ENCODE peak calls at places on chromosomes 11 and 22, in nine cellular contexts. Z is glutamatergic neuron, C is Calu3, X is IMR-90, S is cardiac muscle cell, T is ovary, H is BE2C, W is endothelial cell, I is adrenal gland. O is an unnamed sample.

GRCh38 chr11:13261600-13262061 is 16.0 kb upstream of the BMAL1 start:
- DNase-seq in X (peak; percentile 87), Z (no peak), I (peak; percentile 24), C (peak; percentile 31), W (no peak), T (no peak), H (no peak), S (no peak), O (no peak)

GRCh38 chr11:119615003-119615878 is 113.8 kb downstream of the NECTIN1 start:
- DNase-seq in S (no peak), T (no peak), W (no peak), Z (no peak), I (peak; percentile 24), X (peak; percentile 90), H (no peak), C (peak; percentile 45), O (no peak)

GRCh38 chr11:70115778-70116177 is 37.7 kb downstream of the ANO1 start:
- DNase-seq in W (no peak), H (no peak), I (no peak), C (no peak), Z (no peak), T (no peak), X (no peak), S (no peak), O (no peak)

GRCh38 chr22:50656122-50657070 is 16.2 kb upstream of the SHANK3 start:
- DNase-seq in C (no peak), Z (no peak), T (no peak), W (no peak), I (peak; percentile 66), H (no peak), X (peak; percentile 61), S (no peak), O (no peak)

GRCh38 chr11:414333-414857 is 404 bp downstream of the SIGIRR start:
- DNase-seq in C (no peak), S (no peak), W (no peak), Z (no peak), H (no peak), I (no peak), X (no peak), T (no peak), O (no peak)

GRCh38 chr22:30733081-30733680 is 38.5 kb downstream of the OSBP2 start:
- DNase-seq in S (no peak), H (no peak), C (no peak), T (no peak), W (no peak), Z (no peak), I (no peak), X (peak; percentile 75), O (no peak)

GRCh38 chr11:26623076-26623666 is 51.1 kb upstream of the MUC15 start:
- DNase-seq in X (peak; percentile 4), I (no peak), S (no peak), Z (no peak), C (no peak), W (no peak), H (no peak), T (no peak), O (no peak)

GRCh38 chr11:112012877-112013276 is 12.3 kb upstream of the DLAT start:
- DNase-seq in H (no peak), X (peak; percentile 52), Z (no peak), T (no peak), W (no peak), C (no peak), I (no peak), S (no peak), O (no peak)

GRCh38 chr22:26432619-26433311 is 3.7 kb downstream of the ASPHD2 start:
- DNase-seq in I (no peak), W (no peak), X (no peak), C (no peak), T (no peak), Z (no peak), H (no peak), S (no peak), O (no peak)

GRCh38 chr11:44047298-44047697 is 483 bp upstream of the ACCSL start:
- DNase-seq in X (no peak), W (no peak), S (no peak), C (no peak), H (no peak), T (no peak), I (no peak), Z (no peak), O (no peak)

GRCh38 chr11:79809487-79809886 is 368.7 kb upstream of the TENM4 start:
- DNase-seq in Z (no peak), S (peak; percentile 75), I (no peak), H (no peak), T (no peak), W (no peak), X (no peak), C (no peak), O (no peak)

GRCh38 chr22:37484115-37485005 is 1.8 kb downstream of the MFNG start:
- DNase-seq in S (no peak), C (no peak), Z (peak; percentile 60), I (peak; percentile 76), W (peak; percentile 37), T (no peak), X (no peak), H (no peak), O (no peak)

GRCh38 chr11:93145381-93145780 is 52.4 kb downstream of the SLC36A4 start:
- DNase-seq in Z (no peak), T (no peak), X (no peak), W (no peak), C (no peak), H (no peak), S (no peak), I (no peak), O (no peak)

GRCh38 chr11:117618273-117618672 is 178.7 kb downstream of the DSCAML1 start:
- DNase-seq in X (no peak), T (no peak), H (no peak), S (no peak), C (no peak), Z (no peak), W (no peak), I (no peak), O (no peak)

DNA sequence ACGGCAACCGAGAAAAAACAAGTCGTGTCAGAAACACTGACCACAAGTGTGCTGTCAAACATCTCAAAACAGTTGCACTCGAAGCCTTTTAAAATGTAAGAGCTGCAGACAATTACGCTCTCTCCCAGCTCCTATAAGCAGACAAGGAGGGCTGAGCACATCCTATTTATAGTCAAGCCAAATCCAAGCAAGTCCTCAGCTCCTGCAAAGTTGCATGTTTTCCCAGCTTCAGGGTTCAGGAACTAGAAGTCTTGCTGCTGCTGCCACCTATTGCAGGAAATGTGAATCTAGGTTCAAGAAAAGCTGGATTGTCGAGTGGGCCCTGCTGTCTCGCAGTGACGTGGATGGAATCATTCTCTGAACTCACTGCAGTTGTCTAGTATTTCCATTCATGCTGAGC is 15.5 kb downstream of the EFCAB6 start:
- DNase-seq in C (no peak), I (no peak), H (no peak), W (peak; percentile 16), T (no peak), X (peak; percentile 81), Z (no peak), S (peak; percentile 90), O (no peak)
- TF ChIP-seq CTCF in C (no peak), I (no peak), H (peak; percentile 49), W (no peak), T (no peak), X (peak; percentile 74), Z (no peak), S (peak; percentile 66), O (peak; percentile 20)

GRCh38 chr11:45771194-45771941 is 33.6 kb upstream of the SLC35C1 start:
- DNase-seq in C (peak; percentile 71), X (peak; percentile 38), I (peak; percentile 66), H (peak; percentile 51), W (peak; percentile 86), S (peak; percentile 76), Z (peak; percentile 82), T (peak; percentile 75), O (peak; percentile 87)
- TF ChIP-seq CTCF in C (peak; percentile 67), X (peak; percentile 69), I (peak; percentile 82), H (peak; percentile 72), W (peak; percentile 85), S (peak; percentile 93), Z (peak; percentile 81), T (peak; percentile 74), O (peak; percentile 89)

DNA sequence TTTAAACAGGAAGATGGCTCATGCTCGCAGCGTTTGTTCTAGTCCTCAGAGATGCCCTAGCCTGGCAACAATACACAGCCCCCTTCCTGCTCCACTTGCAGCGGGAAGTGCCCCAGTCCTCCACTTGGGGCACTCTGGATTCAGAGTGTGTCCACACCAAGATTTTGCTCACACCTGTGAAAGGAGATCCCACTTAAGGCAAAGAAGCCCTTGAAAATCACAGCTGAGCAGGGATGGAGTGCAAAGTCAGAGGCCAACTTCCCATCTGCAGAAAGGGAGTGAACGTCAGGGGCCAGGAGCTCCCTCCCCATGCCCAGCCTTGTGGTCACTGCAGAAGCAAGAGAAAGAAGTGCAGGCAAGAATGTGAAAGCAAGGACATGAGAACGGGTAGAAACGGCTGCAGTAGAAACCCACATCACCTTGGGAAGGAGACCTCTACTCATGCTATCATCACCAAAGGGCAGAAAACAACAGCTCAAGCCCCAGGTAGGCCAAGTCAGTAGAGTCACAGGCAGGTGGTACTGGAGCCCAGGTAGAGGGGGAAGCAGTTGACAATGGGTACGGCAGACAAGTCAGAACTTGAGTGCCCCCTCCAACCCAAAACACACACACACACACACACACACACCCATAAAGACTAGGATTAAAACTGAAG is 157.4 kb downstream of the BUD13 start:
- DNase-seq in I (no peak), T (no peak), W (no peak), S (no peak), C (no peak), Z (no peak), H (no peak), X (no peak), O (no peak)
- TF ChIP-seq CTCF in I (no peak), T (no peak), W (no peak), S (no peak), C (no peak), Z (no peak), H (no peak), X (no peak), O (no peak)

GRCh38 chr11:94877446-94878200 is 95.7 kb downstream of the CWC15 start:
- DNase-seq in I (peak; percentile 45), S (no peak), X (no peak), H (no peak), C (no peak), W (no peak), Z (no peak), T (no peak), O (no peak)

GRCh38 chr11:94876222-94876621 is 97.1 kb downstream of the CWC15 start:
- DNase-seq in S (no peak), T (no peak), W (no peak), Z (no peak), X (no peak), C (no peak), H (no peak), I (no peak), O (no peak)

GRCh38 chr11:94880216-94880615 is 93.1 kb downstream of the CWC15 start:
- DNase-seq in I (no peak), S (no peak), X (peak; percentile 51), C (no peak), W (no peak), T (no peak), H (no peak), Z (no peak), O (no peak)

GRCh38 chr11:94876645-94877445 is 96.5 kb downstream of the CWC15 start:
- DNase-seq in W (no peak), H (peak; percentile 30), S (peak; percentile 42), Z (no peak), C (peak; percentile 49), X (peak; percentile 98), I (peak; percentile 71), T (peak; percentile 82), O (peak; percentile 44)

DNA sequence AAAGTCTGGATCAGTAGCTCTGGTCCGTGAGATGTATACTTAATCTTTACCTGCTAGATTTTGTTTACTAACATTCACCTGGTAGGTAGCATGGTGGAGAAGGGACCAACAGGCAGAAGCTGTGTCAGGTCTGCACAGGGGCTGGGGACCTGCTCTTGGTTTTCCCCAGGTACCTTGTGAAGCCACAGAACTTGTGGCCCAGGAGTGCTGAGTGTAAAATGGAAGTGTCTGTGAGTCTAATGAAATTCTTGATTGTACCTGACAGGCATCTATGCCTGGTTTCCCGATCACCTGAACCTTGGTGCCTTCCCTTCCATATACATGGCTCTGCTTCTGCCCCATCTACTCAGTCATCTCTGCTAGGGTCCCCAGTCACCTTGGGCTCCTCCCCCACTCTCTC is 94.3 kb downstream of the CWC15 start:
- DNase-seq in I (no peak), X (no peak), C (no peak), H (no peak), S (no peak), W (no peak), Z (no peak), T (no peak), O (no peak)
- TF ChIP-seq CTCF in I (no peak), X (no peak), C (no peak), H (no peak), S (no peak), W (no peak), Z (no peak), T (no peak), O (no peak)